ENCODE peak calls at places on chromosomes 6 and 20, in four cellular contexts. G is HEK293T, C is activated T-helper 1 cell treated with Interleukin-2 at 50 U/mL for 16 hours, A is RWPE1. R is an unnamed sample.
A peak's percentile ranks its signal among the peaks of the same experiment; 100 is the strongest.

GRCh38 chr6:82712826-82713225 is 349.2 kb downstream of the TPBG start:
- DNase-seq in G (peak; percentile 21), C (no peak), A (peak; percentile 10), R (no peak)

GRCh38 chr6:24990227-24990843 is 54.6 kb upstream of the RIPOR2 start:
- DNase-seq in G (no peak), C (no peak), A (no peak), R (peak; percentile 75)

GRCh38 chr6:90375681-90376439 is 79.2 kb upstream of the BACH2 start:
- DNase-seq in G (no peak), C (no peak), A (peak; percentile 17), R (no peak)

GRCh38 chr6:135535989-135536414 is 38.5 kb upstream of the AHI1 start:
- DNase-seq in G (peak; percentile 66), C (no peak), A (peak; percentile 41), R (peak; percentile 61)

GRCh38 chr6:158536084-158536890 is 23.6 kb upstream of the TMEM181 start:
- DNase-seq in G (peak; percentile 85), C (peak; percentile 57), A (peak; percentile 76), R (peak; percentile 71)

GRCh38 chr6:53623497-53623896 is 42.1 kb downstream of the KLHL31 start:
- DNase-seq in G (no peak), C (no peak), A (no peak), R (no peak)

GRCh38 chr20:62202676-62203377 is 17.3 kb downstream of the HRH3 start:
- DNase-seq in G (no peak), C (no peak), A (no peak), R (no peak)

GRCh38 chr6:74091794-74092157 is 395.8 kb downstream of the CD109 start:
- DNase-seq in G (no peak), C (no peak), A (no peak), R (no peak)

GRCh38 chr20:25467441-25467840 is 60.0 kb downstream of the GINS1 start:
- DNase-seq in G (no peak), C (no peak), A (no peak), R (peak; percentile 22)

GRCh38 chr6:35730745-35731413 is 6.0 kb upstream of the ARMC12 start:
- DNase-seq in G (no peak), C (no peak), A (no peak), R (no peak)

GRCh38 chr20:35091808-35092523 is 641 bp downstream of the TRPC4AP start:
- DNase-seq in G (peak; percentile 51), C (no peak), A (peak; percentile 31), R (no peak)

GRCh38 chr6:28209753-28210535 is 15.1 kb upstream of the ZSCAN9 start:
- DNase-seq in G (no peak), C (no peak), A (no peak), R (no peak)